ENCODE peak calls at places on chromosomes 7 and 10, in seven cellular contexts. X is GDM1, T is HFF-Myc, Z is NT2/D1, C is left lobe of liver, F is endothelial cell of umbilical vein, W is progenitor cell of endocrine pancreas. O is an unnamed sample.

GRCh38 chr7:142385528-142386340 is 127.9 kb upstream of the PRSS58 start:
- DNase-seq in C (no peak), X (peak), T (peak), W (no peak), F (peak), Z (peak), O (no peak)

GRCh38 chr7:133919810-133920209 is 207.3 kb upstream of the LRGUK start:
- DNase-seq in W (no peak), X (no peak), Z (no peak), F (no peak), T (no peak), C (no peak), O (no peak)

GRCh38 chr7:47799529-47799928 is 148.7 kb downstream of the PKD1L1 start:
- DNase-seq in X (no peak), T (no peak), F (no peak), C (no peak), W (no peak), Z (no peak), O (no peak)

GRCh38 chr10:127547997-127548396 is 1.1 kb upstream of the NPS start:
- DNase-seq in T (no peak), F (no peak), X (no peak), C (no peak), W (no peak), Z (no peak), O (no peak)

GRCh38 chr7:5872326-5872725 is 8.3 kb upstream of the OCM start:
- DNase-seq in C (no peak), W (no peak), F (no peak), T (no peak), X (no peak), Z (peak), O (no peak)

GRCh38 chr7:128352138-128352537 is 8.4 kb upstream of the RBM28 start:
- DNase-seq in T (no peak), C (peak), X (no peak), Z (no peak), W (peak), F (peak), O (peak)

GRCh38 chr10:129334326-129334725 is 132.7 kb upstream of the MGMT start:
- DNase-seq in X (no peak), C (no peak), T (no peak), Z (no peak), W (no peak), F (peak), O (no peak)

GRCh38 chr7:69932034-69932628 is 333.9 kb downstream of the AUTS2 start:
- DNase-seq in T (no peak), X (no peak), C (no peak), W (no peak), F (no peak), Z (peak), O (no peak)

GRCh38 chr7:100773491-100773890 is 40.1 kb downstream of the ZAN start:
- DNase-seq in W (no peak), F (no peak), Z (no peak), T (no peak), C (no peak), X (no peak), O (no peak)

GRCh38 chr10:74445493-74445892 is 294.5 kb downstream of the ADK start:
- DNase-seq in T (no peak), Z (no peak), X (no peak), F (peak), W (no peak), C (no peak), O (no peak)

GRCh38 chr10:86650151-86650550 is 4.2 kb upstream of the OPN4 start:
- DNase-seq in T (no peak), C (peak), Z (no peak), X (no peak), F (no peak), W (no peak), O (no peak)

GRCh38 chr7:12765431-12766100 is 78.1 kb downstream of the ARL4A start:
- DNase-seq in W (no peak), C (no peak), F (no peak), Z (no peak), T (no peak), X (no peak), O (no peak)

GRCh38 chr10:131199646-131200045 is 111.9 kb downstream of the TCERG1L start:
- DNase-seq in Z (no peak), C (no peak), X (no peak), F (no peak), W (peak), T (no peak), O (no peak)

GRCh38 chr10:48384699-48384982 is 78.2 kb downstream of the MAPK8 start:
- DNase-seq in Z (no peak), C (no peak), W (no peak), F (no peak), X (no peak), T (no peak), O (no peak)

GRCh38 chr10:69885379-69886156 is 83.9 kb downstream of the COL13A1 start:
- DNase-seq in W (no peak), X (no peak), T (no peak), F (no peak), Z (no peak), C (no peak), O (no peak)

GRCh38 chr10:76444034-76444800 is 1012.8 kb downstream of the LRMDA start:
- DNase-seq in C (no peak), F (no peak), Z (no peak), T (no peak), X (no peak), W (no peak), O (no peak)

GRCh38 chr10:13016886-13017285 is 15.4 kb upstream of the CCDC3 start:
- DNase-seq in T (no peak), Z (no peak), C (no peak), W (no peak), F (no peak), X (no peak), O (no peak)

GRCh38 chr7:55127622-55128081 is 108.8 kb downstream of the EGFR start:
- DNase-seq in F (peak), C (no peak), T (no peak), W (no peak), Z (no peak), X (no peak), O (no peak)

GRCh38 chr10:91924212-91925021 is 847 bp downstream of the BTAF1 start:
- DNase-seq in T (no peak), F (peak), Z (no peak), W (no peak), X (no peak), C (no peak), O (no peak)

GRCh38 chr7:48168159-48168558 is 3.1 kb upstream of the ABCA13 start:
- DNase-seq in X (peak), T (no peak), W (no peak), F (peak), Z (no peak), C (no peak), O (no peak)

GRCh38 chr7:89666436-89666835 is 487.8 kb upstream of the STEAP1 start:
- DNase-seq in Z (no peak), W (no peak), C (no peak), F (no peak), T (no peak), X (no peak), O (no peak)

GRCh38 chr10:117662126-117662525 is 119.6 kb downstream of the EMX2 start:
- DNase-seq in F (no peak), T (no peak), W (no peak), Z (no peak), C (no peak), X (no peak), O (no peak)

GRCh38 chr7:116786791-116787443 is 75.5 kb upstream of the CAPZA2 start:
- DNase-seq in C (no peak), F (peak), Z (no peak), X (peak), W (no peak), T (no peak), O (no peak)